ENCODE peak calls at places on chromosomes 4 and X, in ten cellular contexts. B, Q, E, J, O, H, D, Z, A and V are unnamed samples. For H3K27me3, the result is how much of the 10 kb centered on the place peaks cover.

GRCh38 chr4:163701915-163702314 is 207.4 kb downstream of the TMA16 start:
- DNase-seq in Q (no peak), B (peak), O (no peak), Z (no peak), E (no peak), A (no peak), H (no peak), J (no peak), D (no peak), V (no peak)

GRCh38 chrX:6383911-6384310 is 151.0 kb downstream of the VCX3A start:
- DNase-seq in A (no peak), Q (no peak), O (no peak), E (no peak), J (no peak), Z (no peak), D (no peak), H (no peak), B (no peak), V (no peak)

GRCh38 chr4:39446483-39446841 is 12.3 kb downstream of the RPL9 start:
- DNase-seq in E (no peak), H (no peak), B (no peak), Z (no peak), D (no peak), O (no peak), J (no peak), Q (no peak), A (no peak), V (no peak)

GRCh38 chrX:10633722-10634121 is 13.3 kb upstream of the MID1 start:
- DNase-seq in H (no peak), E (no peak), D (no peak), Q (peak), A (no peak), Z (no peak), B (peak), J (peak), O (peak), V (peak)

GRCh38 chr4:48649505-48649904 is 130.6 kb downstream of the FRYL start:
- DNase-seq in Q (no peak), E (no peak), D (no peak), Z (no peak), B (no peak), H (no peak), J (no peak), O (no peak), A (no peak), V (no peak)

GRCh38 chr4:53576218-53576617 is 15.1 kb downstream of the LNX1 start:
- DNase-seq in E (no peak), A (no peak), Q (no peak), B (no peak), D (no peak), O (no peak), H (no peak), Z (no peak), J (no peak), V (no peak)

GRCh38 chrX:119775517-119776238 is 15.8 kb downstream of the RPL39 start:
- DNase-seq in D (no peak), A (no peak), E (no peak), Z (no peak), J (no peak), Q (no peak), H (no peak), B (no peak), O (no peak), V (no peak)

GRCh38 chr4:77104405-77105292 is 28.9 kb upstream of the CCNI start:
- DNase-seq in J (peak), A (peak), H (no peak), B (no peak), Z (no peak), D (peak), Q (no peak), E (peak), O (peak), V (peak)

GRCh38 chr4:86977621-86978184 is 42.9 kb downstream of the AFF1 start:
- DNase-seq in H (no peak), A (no peak), J (peak), Z (peak), E (no peak), Q (peak), O (no peak), B (peak), D (no peak), V (no peak)

GRCh38 chr4:3408793-3409330 is 32.9 kb upstream of the HGFAC start:
- DNase-seq in J (no peak), B (peak), Z (no peak), D (no peak), Q (no peak), E (peak), A (no peak), H (no peak), O (peak), V (no peak)

GRCh38 chrX:19904778-19905367 is 17.5 kb upstream of the SH3KBP1 start:
- DNase-seq in D (no peak), H (no peak), Q (no peak), O (no peak), B (peak), J (no peak), Z (peak), A (no peak), E (no peak), V (no peak)

GRCh38 chrX:118685393-118685792 is 42.0 kb upstream of the IL13RA1 start:
- DNase-seq in Z (no peak), A (no peak), E (no peak), O (no peak), J (no peak), D (no peak), Q (no peak), H (no peak), B (no peak), V (no peak)

GRCh38 chr4:16083217-16084191 is at the start of gene PROM1:
- DNase-seq in D (no peak), A (peak), Q (no peak), E (peak), B (peak), O (no peak), Z (no peak), H (no peak), J (peak), V (no peak)

GRCh38 chr4:16082038-16082423 is 1.8 kb downstream of the PROM1 start:
- DNase-seq in D (no peak), A (no peak), Z (no peak), H (no peak), Q (no peak), O (no peak), E (no peak), J (no peak), B (peak), V (no peak)

GRCh38 chr4:16082424-16083216 is 1.2 kb downstream of the PROM1 start:
- DNase-seq in A (peak), Q (no peak), B (peak), D (no peak), Z (no peak), O (no peak), J (no peak), E (peak), H (no peak), V (no peak)

GRCh38 chr4:16089156-16089555 is 5.3 kb upstream of the PROM1 start:
- DNase-seq in J (no peak), E (no peak), A (no peak), H (no peak), B (no peak), O (no peak), D (no peak), Z (no peak), Q (no peak), V (no peak)

GRCh38 chr4:16085822-16086221 is 2.0 kb upstream of the PROM1 start:
- DNase-seq in Q (no peak), O (no peak), A (no peak), H (no peak), E (no peak), Z (no peak), J (no peak), B (no peak), D (no peak), V (no peak)
- H3K27me3 ChIP-seq in Q (under half), O (under half), A (under half), H (under half), E (under half), Z (under half), J (under half), B (under half), D (half or more), V (under half)

GRCh38 chr4:186762865-186763264 is 39.2 kb upstream of the FAT1 start:
- DNase-seq in D (no peak), E (no peak), H (no peak), Z (no peak), Q (no peak), A (no peak), O (no peak), B (peak), J (no peak), V (no peak)

GRCh38 chr4:186765138-186765537 is 41.5 kb upstream of the FAT1 start:
- DNase-seq in B (no peak), H (no peak), Q (no peak), D (peak), A (peak), J (peak), E (no peak), O (no peak), Z (no peak), V (no peak)

GRCh38 chr4:186762361-186762760 is 38.7 kb upstream of the FAT1 start:
- DNase-seq in E (no peak), B (no peak), O (no peak), J (no peak), A (no peak), Q (no peak), Z (no peak), D (no peak), H (no peak), V (no peak)

GRCh38 chr4:186765673-186766546 is 42.3 kb upstream of the FAT1 start:
- DNase-seq in A (no peak), J (no peak), B (no peak), H (no peak), O (no peak), D (no peak), E (no peak), Q (no peak), Z (no peak), V (no peak)

GRCh38 chr4:186764457-186764856 is 40.8 kb upstream of the FAT1 start:
- DNase-seq in H (no peak), O (no peak), E (no peak), A (no peak), Q (no peak), D (no peak), B (no peak), Z (no peak), J (no peak), V (no peak)
- H3K27me3 ChIP-seq in H (under half), O (under half), E (under half), A (under half), Q (under half), D (under half), B (under half), Z (under half), J (under half), V (under half)

GRCh38 chr4:4859799-4860380 is 425 bp downstream of the MSX1 start:
- DNase-seq in O (no peak), D (no peak), Q (no peak), J (no peak), A (no peak), E (no peak), Z (no peak), H (no peak), B (no peak), V (no peak)
- H3K27me3 ChIP-seq in O (half or more), D (half or more), Q (half or more), J (under half), A (under half), E (half or more), Z (under half), H (half or more), B (under half), V (half or more)

DNA sequence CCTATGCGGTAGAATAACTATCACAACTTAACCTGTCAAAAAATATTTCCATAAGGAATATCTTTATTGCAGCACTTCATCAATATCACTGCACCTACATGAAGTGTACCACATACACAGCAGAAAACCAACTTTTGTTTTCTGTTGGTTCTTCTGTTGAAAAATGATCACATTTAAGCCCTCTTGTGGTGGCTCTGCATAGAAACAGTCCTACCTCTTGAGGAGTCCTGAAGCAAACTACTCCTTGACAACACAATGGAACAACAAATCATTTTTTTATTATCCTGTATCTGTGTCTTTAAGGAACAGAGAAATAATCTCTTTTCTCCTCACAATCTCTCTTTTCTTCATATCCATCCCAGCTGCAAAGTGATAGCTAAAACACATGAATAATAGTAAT is 39.8 kb upstream of the ATOH1 start:
- DNase-seq in D (no peak), Q (no peak), H (no peak), Z (peak), J (no peak), B (peak), E (no peak), O (no peak), A (no peak), V (no peak)
- H3K27me3 ChIP-seq in D (under half), Q (under half), H (under half), Z (under half), J (under half), B (under half), E (under half), O (under half), A (under half), V (under half)

GRCh38 chr4:1156069-1156468 is 16.3 kb downstream of the SPON2 start:
- DNase-seq in A (no peak), Q (no peak), H (no peak), D (no peak), J (no peak), B (no peak), E (no peak), Z (no peak), O (no peak), V (no peak)

GRCh38 chr4:1154523-1155182 is 17.7 kb downstream of the SPON2 start:
- DNase-seq in E (no peak), Z (no peak), A (peak), B (no peak), D (no peak), H (no peak), J (no peak), O (peak), Q (no peak), V (no peak)

GRCh38 chr4:1153567-1154090 is 18.8 kb downstream of the SPON2 start:
- DNase-seq in Z (no peak), A (no peak), O (no peak), H (no peak), E (no peak), D (no peak), Q (no peak), B (no peak), J (no peak), V (no peak)

GRCh38 chr4:1154126-1154522 is 18.3 kb downstream of the SPON2 start:
- DNase-seq in O (no peak), H (no peak), J (no peak), A (no peak), B (no peak), Z (no peak), E (no peak), Q (no peak), D (no peak), V (no peak)

GRCh38 chr4:1155314-1155713 is 17.1 kb downstream of the SPON2 start:
- DNase-seq in Q (no peak), H (no peak), Z (no peak), A (no peak), E (no peak), B (no peak), J (no peak), D (no peak), O (no peak), V (no peak)
- H3K27me3 ChIP-seq in Q (under half), H (under half), Z (under half), A (under half), E (under half), B (half or more), J (under half), D (under half), O (under half), V (under half)

DNA sequence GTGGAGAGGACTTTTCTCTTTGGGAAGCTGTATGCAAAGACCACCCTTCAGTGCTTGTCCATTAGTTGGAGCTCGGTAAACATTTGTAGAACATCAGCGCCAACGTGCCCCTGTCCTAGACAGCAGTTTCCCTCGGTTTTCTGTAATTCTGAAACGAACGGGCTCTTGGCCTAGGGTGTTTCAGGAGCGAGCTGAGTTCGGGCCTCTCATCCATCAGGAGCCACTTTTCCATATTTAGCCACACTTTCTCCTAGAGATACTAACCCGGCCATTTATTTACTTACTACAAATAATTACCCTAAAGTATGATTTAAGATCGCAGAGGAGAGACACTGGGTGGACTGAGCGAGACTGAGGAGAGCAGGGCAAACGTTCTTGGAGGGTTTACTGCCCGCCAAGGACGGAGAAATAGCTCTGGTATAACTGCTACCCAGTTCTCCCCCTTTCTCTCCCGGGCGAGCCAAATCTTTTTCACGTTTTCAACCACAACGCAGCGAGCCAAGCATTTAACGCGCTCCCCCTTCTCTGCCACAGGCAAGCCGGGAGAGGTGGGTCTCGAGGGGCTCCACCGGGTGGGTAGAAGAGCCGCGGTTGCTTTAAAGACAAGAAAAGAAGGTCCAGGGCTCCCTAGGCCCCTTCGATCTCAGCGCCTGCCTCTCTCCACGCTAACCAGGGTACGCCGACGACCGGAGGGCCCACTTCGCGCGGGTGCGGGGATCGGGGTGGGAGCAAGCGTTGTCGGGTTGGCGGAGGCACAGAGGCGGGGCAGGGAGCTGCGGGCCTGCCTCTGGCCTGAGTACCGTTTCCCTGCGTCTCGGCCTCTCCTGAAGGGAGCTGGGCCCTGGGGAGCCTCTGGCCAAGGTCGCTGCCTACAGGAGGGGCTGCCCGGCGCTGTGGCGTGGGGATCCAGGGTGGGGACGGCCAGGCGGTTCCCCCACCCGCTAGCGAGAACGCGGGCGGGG is 10.8 kb upstream of the PITX2 start:
- DNase-seq in O (no peak), D (no peak), E (no peak), B (no peak), H (no peak), Z (no peak), Q (no peak), A (no peak), J (no peak), V (no peak)
- H3K27me3 ChIP-seq in O (half or more), D (half or more), E (half or more), B (under half), H (half or more), Z (under half), Q (half or more), A (under half), J (under half), V (under half)

GRCh38 chr4:46073778-46074177 is 50.1 kb downstream of the GABRG1 start:
- DNase-seq in E (no peak), H (no peak), D (no peak), Q (no peak), J (no peak), O (no peak), A (no peak), Z (no peak), B (no peak), V (no peak)
- H3K27me3 ChIP-seq in E (under half), H (under half), D (under half), Q (under half), J (under half), O (under half), A (under half), Z (under half), B (under half), V (under half)

DNA sequence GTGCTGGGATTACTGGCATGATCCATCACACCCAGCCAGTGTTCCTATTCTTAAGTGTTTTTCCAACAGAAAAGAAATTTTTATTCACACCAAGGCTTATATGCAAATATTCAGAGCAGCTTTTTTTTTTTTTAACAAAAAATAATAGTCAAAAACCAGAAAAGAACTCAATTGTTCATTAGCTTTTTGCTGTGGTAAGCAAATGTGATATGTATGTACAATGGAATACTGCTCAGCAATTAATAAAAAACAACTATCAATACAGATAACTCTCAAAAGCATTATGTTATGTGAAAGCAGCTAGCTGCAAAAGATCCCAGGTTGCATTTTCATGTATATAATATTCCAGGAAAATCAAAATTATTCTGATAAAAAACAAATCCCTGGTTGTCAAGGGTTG is 132.3 kb downstream of the SLIT2 start:
- DNase-seq in D (no peak), H (no peak), Z (no peak), E (no peak), A (no peak), J (no peak), Q (no peak), B (no peak), O (no peak), V (no peak)
- H3K27me3 ChIP-seq in D (under half), H (under half), Z (under half), E (under half), A (under half), J (under half), Q (under half), B (under half), O (under half), V (under half)